ENCODE peak calls at places on chromosomes 5 and 9, in ten cellular contexts. E, I, D, H, N, Q, J, K, Y and U are unnamed samples.
A peak's percentile ranks its signal among the peaks of the same experiment; 100 is the strongest.

GRCh38 chr5:74918232-74918669 is 52.1 kb upstream of the FAM169A start:
- DNase-seq in H (no peak), K (no peak), E (no peak), D (no peak), Q (no peak), J (no peak), N (no peak), Y (no peak), I (no peak), U (no peak)

GRCh38 chr5:180823346-180823745 is 20.7 kb upstream of the MGAT1 start:
- DNase-seq in N (no peak), Q (no peak), E (no peak), J (no peak), K (no peak), I (no peak), Y (no peak), H (no peak), D (no peak), U (no peak)

GRCh38 chr9:18824095-18824666 is 208.8 kb downstream of the SAXO1 start:
- DNase-seq in H (peak; percentile 53), Y (no peak), Q (peak; percentile 13), D (no peak), J (no peak), I (no peak), K (no peak), E (no peak), N (no peak), U (no peak)

GRCh38 chr5:178677429-178677828 is 50.6 kb upstream of the CLK4 start:
- DNase-seq in H (no peak), N (no peak), I (no peak), K (no peak), E (no peak), Q (no peak), D (peak; percentile 43), Y (no peak), J (no peak), U (no peak)

GRCh38 chr9:108417726-108418125 is 438.1 kb downstream of the ACTL7B start:
- DNase-seq in N (no peak), Y (no peak), I (no peak), Q (no peak), H (no peak), J (no peak), K (no peak), E (no peak), D (no peak), U (no peak)

GRCh38 chr5:81750308-81751008 is 439 bp downstream of the SSBP2 start:
- DNase-seq in K (peak; percentile 75), N (no peak), J (no peak), H (no peak), Q (no peak), I (peak; percentile 67), Y (no peak), D (no peak), E (peak; percentile 7), U (peak; percentile 47)

GRCh38 chr5:154770111-154770510 is 14.9 kb downstream of the LARP1 start:
- DNase-seq in J (no peak), K (no peak), N (no peak), I (no peak), Y (no peak), E (no peak), D (no peak), H (no peak), Q (no peak), U (no peak)

GRCh38 chr9:97363661-97364299 is 48.1 kb upstream of the TDRD7 start:
- DNase-seq in Y (no peak), I (no peak), Q (no peak), H (no peak), D (no peak), E (no peak), J (no peak), N (no peak), K (peak; percentile 41), U (no peak)

GRCh38 chr5:103919526-103919925 is 356.9 kb upstream of the NUDT12 start:
- DNase-seq in K (no peak), Y (no peak), E (no peak), H (no peak), Q (no peak), N (no peak), I (no peak), J (no peak), D (no peak), U (no peak)

GRCh38 chr5:152532714-152533113 is 127.6 kb upstream of the NMUR2 start:
- DNase-seq in K (no peak), N (no peak), Q (peak; percentile 66), I (no peak), J (no peak), Y (peak; percentile 70), H (peak; percentile 74), E (no peak), D (peak; percentile 25), U (peak; percentile 34)

GRCh38 chr5:178940569-178941360 is at the start of gene ZNF454:
- DNase-seq in K (peak; percentile 96), J (no peak), Y (no peak), N (peak; percentile 94), Q (no peak), D (no peak), I (peak; percentile 94), H (peak; percentile 97), E (no peak), U (no peak)

GRCh38 chr5:111017731-111018130 is 53.8 kb upstream of the TSLP start:
- DNase-seq in J (no peak), Q (no peak), Y (no peak), E (no peak), D (no peak), H (no peak), I (no peak), N (no peak), K (no peak), U (no peak)

GRCh38 chr5:116646611-116647289 is 72.1 kb upstream of the SEMA6A start:
- DNase-seq in H (no peak), J (no peak), Y (no peak), E (no peak), I (no peak), K (no peak), Q (no peak), D (no peak), N (no peak), U (no peak)

GRCh38 chr5:79552984-79553383 is 39.0 kb upstream of the HOMER1 start:
- DNase-seq in K (no peak), J (no peak), Y (peak; percentile 69), D (peak; percentile 46), Q (no peak), H (no peak), I (no peak), E (no peak), N (no peak), U (no peak)

GRCh38 chr5:32092938-32093812 is 80.9 kb downstream of the GOLPH3 start:
- DNase-seq in H (peak; percentile 88), Q (peak; percentile 78), I (no peak), J (no peak), K (no peak), E (peak; percentile 61), Y (peak; percentile 87), N (peak; percentile 7), D (peak; percentile 84), U (peak; percentile 60)

GRCh38 chr9:121156263-121156731 is 45.4 kb downstream of the RAB14 start:
- DNase-seq in D (no peak), K (no peak), N (no peak), H (no peak), J (no peak), E (no peak), Q (no peak), I (no peak), Y (peak; percentile 63), U (no peak)

GRCh38 chr5:181173027-181173419 is 25.6 kb downstream of the OR2V2 start:
- DNase-seq in Y (no peak), J (no peak), N (no peak), K (no peak), I (no peak), Q (no peak), D (no peak), E (peak; percentile 79), H (no peak), U (no peak)

GRCh38 chr9:128633601-128634000 is 23.0 kb downstream of the DYNC2I2 start:
- DNase-seq in I (no peak), Q (no peak), D (no peak), J (no peak), Y (no peak), K (no peak), H (no peak), N (no peak), E (no peak), U (no peak)

GRCh38 chr5:71738962-71739361 is 19.9 kb downstream of the CARTPT start:
- DNase-seq in E (no peak), H (no peak), K (no peak), N (no peak), Y (no peak), Q (no peak), I (no peak), J (no peak), D (no peak), U (no peak)

GRCh38 chr5:14505310-14506140 is 76.1 kb upstream of the OTULINL start:
- DNase-seq in E (no peak), H (peak; percentile 31), Y (no peak), K (no peak), D (no peak), N (no peak), I (no peak), Q (no peak), J (no peak), U (no peak)